ENCODE peak calls at places on chromosomes 5 and 9, in ten cellular contexts. P is GM12865; N is NCI-H1417; O is activated naive CD4-positive, alpha-beta T cell treated with Interleukin-2 at 50 U/mL for 16 hours; Z is neural progenitor cell; W is gastrocnemius medialis; X is activated T-cell treated with anti-CD3 and anti-CD28 coated beads, Interleukin-2, amount 50 U/mL, for 1 hour; S is stomach; U is renal cortical epithelial cell; H is HCT116. E is an unnamed sample.

GRCh38 chr5:134114886-134115805 is 665 bp downstream of the TCF7 start:
- DNase-seq in P (no peak), N (peak; percentile 33), O (peak; percentile 78), Z (peak; percentile 65), W (no peak), X (peak; percentile 82), S (peak; percentile 35), U (peak; percentile 21), H (no peak), E (no peak)

GRCh38 chr5:64505769-64506566 is at the start of gene RGS7BP:
- DNase-seq in P (peak; percentile 35), N (peak; percentile 82), O (no peak), Z (peak; percentile 80), W (no peak), X (no peak), S (peak; percentile 29), U (peak; percentile 2), H (no peak), E (no peak)

GRCh38 chr5:158701406-158702177 is 398.1 kb downstream of the EBF1 start:
- DNase-seq in P (no peak), N (no peak), O (no peak), Z (no peak), W (no peak), X (no peak), S (no peak), U (peak; percentile 13), H (no peak), E (no peak)

GRCh38 chr5:25095261-25095660 is 450.5 kb upstream of the CDH10 start:
- DNase-seq in P (no peak), N (no peak), O (no peak), Z (no peak), W (no peak), X (no peak), S (no peak), U (no peak), H (no peak), E (no peak)

GRCh38 chr5:88093765-88094164 is 174.9 kb downstream of the TMEM161B start:
- DNase-seq in P (peak; percentile 16), N (no peak), O (no peak), Z (no peak), W (no peak), X (no peak), S (no peak), U (no peak), H (no peak), E (no peak)

GRCh38 chr9:108562176-108562575 is 293.6 kb downstream of the ACTL7B start:
- DNase-seq in P (no peak), N (no peak), O (no peak), Z (no peak), W (no peak), X (no peak), S (no peak), U (no peak), H (no peak), E (no peak)

GRCh38 chr9:137550241-137550621 is at the start of gene PNPLA7:
- DNase-seq in P (peak; percentile 54), N (peak; percentile 90), O (peak; percentile 50), Z (peak; percentile 84), W (peak; percentile 94), X (peak; percentile 55), S (peak; percentile 93), U (peak; percentile 73), H (peak; percentile 49), E (no peak)

GRCh38 chr9:4979224-4979623 is 5.8 kb upstream of the JAK2 start:
- DNase-seq in P (no peak), N (no peak), O (no peak), Z (no peak), W (no peak), X (no peak), S (no peak), U (no peak), H (no peak), E (no peak)

GRCh38 chr5:144549580-144549979 is 378.9 kb downstream of the KCTD16 start:
- DNase-seq in P (no peak), N (peak; percentile 14), O (no peak), Z (no peak), W (no peak), X (no peak), S (no peak), U (peak; percentile 57), H (no peak), E (peak; percentile 1)

GRCh38 chr9:79581794-79582193 is 10.0 kb downstream of the TLE4 start:
- DNase-seq in P (no peak), N (no peak), O (peak; percentile 43), Z (peak; percentile 32), W (no peak), X (peak; percentile 39), S (no peak), U (peak; percentile 76), H (no peak), E (peak; percentile 20)